ENCODE peak calls at places on chromosomes 6 and 20, in seven cellular contexts. A, E, L, C, N, S and Q are unnamed samples.
A peak's percentile ranks its signal among the peaks of the same experiment; 100 is the strongest.

GRCh38 chr20:9609892-9610502 is 95.6 kb downstream of the LAMP5 start:
- DNase-seq in N (peak; percentile 79), A (peak; percentile 36), S (peak; percentile 14), E (peak; percentile 89), C (no peak), L (peak; percentile 45), Q (no peak)

GRCh38 chr6:9862603-9863167 is 552.2 kb downstream of the TFAP2A start:
- DNase-seq in L (no peak), A (no peak), C (no peak), E (no peak), N (no peak), S (no peak), Q (no peak)

GRCh38 chr20:46028110-46028509 is 905 bp upstream of the SLC12A5 start:
- DNase-seq in L (no peak), E (no peak), C (no peak), N (no peak), S (no peak), A (no peak), Q (no peak)

GRCh38 chr6:38865521-38866174 is 150.5 kb downstream of the DNAH8 start:
- DNase-seq in E (no peak), A (no peak), N (no peak), S (no peak), C (no peak), L (no peak), Q (no peak)

GRCh38 chr6:35318200-35318844 is 20.7 kb downstream of the DEF6 start:
- DNase-seq in N (peak; percentile 79), C (no peak), E (peak; percentile 89), S (no peak), L (peak; percentile 77), A (peak; percentile 52), Q (peak; percentile 44)

GRCh38 chr6:137510923-137511322 is 16.7 kb upstream of the OLIG3 start:
- DNase-seq in E (no peak), A (no peak), S (no peak), N (no peak), C (no peak), L (no peak), Q (no peak)

GRCh38 chr6:169340395-169340794 is 86.7 kb upstream of the THBS2 start:
- DNase-seq in L (no peak), C (no peak), A (no peak), S (no peak), N (no peak), E (peak; percentile 42), Q (no peak)

GRCh38 chr6:72620866-72621242 is 1.0 kb upstream of the KCNQ5 start:
- DNase-seq in S (no peak), E (no peak), A (no peak), N (no peak), C (peak; percentile 21), L (no peak), Q (peak; percentile 57)

GRCh38 chr6:45709834-45710233 is 305.8 kb downstream of the CLIC5 start:
- DNase-seq in L (no peak), E (no peak), N (peak; percentile 64), S (no peak), A (no peak), C (peak; percentile 43), Q (no peak)

GRCh38 chr6:101117397-101118185 is 236.5 kb upstream of the ASCC3 start:
- DNase-seq in C (no peak), E (peak; percentile 52), A (no peak), N (no peak), L (no peak), S (no peak), Q (no peak)

GRCh38 chr6:72521684-72522083 is 100.2 kb upstream of the KCNQ5 start:
- DNase-seq in E (no peak), A (no peak), L (no peak), C (no peak), N (no peak), S (no peak), Q (no peak)

GRCh38 chr6:6900566-6901204 is 207.1 kb upstream of the RREB1 start:
- DNase-seq in C (no peak), L (no peak), A (no peak), E (no peak), N (no peak), S (no peak), Q (no peak)

GRCh38 chr6:37019065-37019450 is 13.6 kb downstream of the FGD2 start:
- DNase-seq in N (no peak), S (no peak), A (no peak), E (peak; percentile 44), L (peak; percentile 66), C (no peak), Q (no peak)

GRCh38 chr20:48826064-48826463 is 1.7 kb downstream of the PREX1 start:
- DNase-seq in S (no peak), N (no peak), C (no peak), L (no peak), A (no peak), E (no peak), Q (no peak)

GRCh38 chr6:162151050-162151658 is 576.4 kb downstream of the PRKN start:
- DNase-seq in L (no peak), N (peak; percentile 2), C (no peak), A (no peak), E (no peak), S (no peak), Q (no peak)

GRCh38 chr6:125154184-125155135 is 887 bp downstream of the TPD52L1 start:
- DNase-seq in L (no peak), C (peak; percentile 25), A (no peak), E (peak; percentile 69), N (no peak), S (no peak), Q (no peak)

GRCh38 chr6:116572162-116572561 is 858 bp downstream of the RWDD1 start:
- DNase-seq in S (no peak), N (peak; percentile 45), A (no peak), E (peak; percentile 47), L (no peak), C (no peak), Q (no peak)

GRCh38 chr6:134517863-134518262 is 200.0 kb upstream of the SGK1 start:
- DNase-seq in S (no peak), A (no peak), C (no peak), L (no peak), N (peak; percentile 53), E (no peak), Q (no peak)

GRCh38 chr20:50789968-50790650 is 4.8 kb upstream of the BCAS4 start:
- DNase-seq in L (no peak), S (no peak), E (no peak), A (no peak), N (no peak), C (no peak), Q (no peak)

GRCh38 chr6:64831680-64832079 is 875.3 kb downstream of the EYS start:
- DNase-seq in A (no peak), C (no peak), E (no peak), L (no peak), S (no peak), N (no peak), Q (no peak)

GRCh38 chr20:47993035-47993755 is 207.9 kb upstream of the SULF2 start:
- DNase-seq in C (no peak), A (no peak), E (no peak), N (no peak), S (no peak), L (no peak), Q (no peak)

GRCh38 chr6:4055420-4056041 is 23.4 kb downstream of the FAM217A start:
- DNase-seq in C (no peak), E (peak; percentile 51), S (peak; percentile 41), L (no peak), N (peak; percentile 74), A (peak; percentile 13), Q (peak; percentile 6)